ENCODE peak calls at places on chromosomes 2 and 18, in seven cellular contexts. One of them, this sample, is unnamed.

GRCh38 chr2:236675526-236675925 is 105.9 kb downstream of the ACKR3 start:
- DNase-seq in HCT116: no peak
- DNase-seq in A549: no peak
- DNase-seq in right lobe of liver: no peak
- DNase-seq in Calu3: no peak
- DNase-seq in dorsolateral prefrontal cortex: no peak
- DNase-seq in fibroblast of lung: no peak
- DNase-seq in this sample: no peak

GRCh38 chr2:48961009-48961408 is 193.3 kb downstream of the FSHR start:
- DNase-seq in HCT116: no peak
- DNase-seq in A549: no peak
- DNase-seq in right lobe of liver: no peak
- DNase-seq in Calu3: no peak
- DNase-seq in dorsolateral prefrontal cortex: no peak
- DNase-seq in fibroblast of lung: no peak
- DNase-seq in this sample: no peak

GRCh38 chr2:195898505-195898904 is 170.1 kb downstream of the DNAH7 start:
- DNase-seq in HCT116: peak; percentile 2
- DNase-seq in A549: no peak
- DNase-seq in right lobe of liver: peak; percentile 27
- DNase-seq in Calu3: no peak
- DNase-seq in dorsolateral prefrontal cortex: peak; percentile 77
- DNase-seq in fibroblast of lung: peak; percentile 100
- DNase-seq in this sample: no peak

GRCh38 chr2:162072976-162073775 is 839 bp downstream of the DPP4 start:
- DNase-seq in HCT116: no peak
- DNase-seq in A549: no peak
- DNase-seq in right lobe of liver: peak; percentile 34
- DNase-seq in Calu3: peak; percentile 13
- DNase-seq in dorsolateral prefrontal cortex: no peak
- DNase-seq in fibroblast of lung: peak; percentile 23
- DNase-seq in this sample: no peak

GRCh38 chr2:105546623-105546964 is 147.7 kb upstream of the FHL2 start:
- DNase-seq in HCT116: no peak
- DNase-seq in A549: no peak
- DNase-seq in right lobe of liver: no peak
- DNase-seq in Calu3: no peak
- DNase-seq in dorsolateral prefrontal cortex: no peak
- DNase-seq in fibroblast of lung: no peak
- DNase-seq in this sample: peak; percentile 20

GRCh38 chr2:9558948-9559381 is 3.3 kb upstream of the ADAM17 start:
- DNase-seq in HCT116: no peak
- DNase-seq in A549: peak; percentile 68
- DNase-seq in right lobe of liver: no peak
- DNase-seq in Calu3: no peak
- DNase-seq in dorsolateral prefrontal cortex: no peak
- DNase-seq in fibroblast of lung: peak; percentile 80
- DNase-seq in this sample: no peak

GRCh38 chr18:79612291-79613108 is 67.1 kb upstream of the CTDP1 start:
- DNase-seq in HCT116: no peak
- DNase-seq in A549: no peak
- DNase-seq in right lobe of liver: peak; percentile 12
- DNase-seq in Calu3: no peak
- DNase-seq in dorsolateral prefrontal cortex: peak; percentile 19
- DNase-seq in fibroblast of lung: no peak
- DNase-seq in this sample: peak; percentile 36

GRCh38 chr2:12173271-12173942 is 427.0 kb downstream of the LPIN1 start:
- DNase-seq in HCT116: no peak
- DNase-seq in A549: no peak
- DNase-seq in right lobe of liver: no peak
- DNase-seq in Calu3: no peak
- DNase-seq in dorsolateral prefrontal cortex: no peak
- DNase-seq in fibroblast of lung: peak; percentile 54
- DNase-seq in this sample: no peak

GRCh38 chr2:46841621-46842020 is 74.0 kb downstream of the MCFD2 start:
- DNase-seq in HCT116: no peak
- DNase-seq in A549: no peak
- DNase-seq in right lobe of liver: peak; percentile 18
- DNase-seq in Calu3: no peak
- DNase-seq in dorsolateral prefrontal cortex: no peak
- DNase-seq in fibroblast of lung: no peak
- DNase-seq in this sample: no peak

GRCh38 chr2:84373391-84373790 is 85.7 kb downstream of the SUCLG1 start:
- DNase-seq in HCT116: peak; percentile 4
- DNase-seq in A549: no peak
- DNase-seq in right lobe of liver: no peak
- DNase-seq in Calu3: no peak
- DNase-seq in dorsolateral prefrontal cortex: no peak
- DNase-seq in fibroblast of lung: no peak
- DNase-seq in this sample: no peak

GRCh38 chr2:182301093-182301492 is 125.7 kb downstream of the PDE1A start:
- DNase-seq in HCT116: no peak
- DNase-seq in A549: peak; percentile 6
- DNase-seq in right lobe of liver: no peak
- DNase-seq in Calu3: no peak
- DNase-seq in dorsolateral prefrontal cortex: no peak
- DNase-seq in fibroblast of lung: peak; percentile 42
- DNase-seq in this sample: no peak

GRCh38 chr2:54318810-54319209 is 62.8 kb upstream of the TSPYL6 start:
- DNase-seq in HCT116: no peak
- DNase-seq in A549: no peak
- DNase-seq in right lobe of liver: no peak
- DNase-seq in Calu3: no peak
- DNase-seq in dorsolateral prefrontal cortex: no peak
- DNase-seq in fibroblast of lung: no peak
- DNase-seq in this sample: no peak

GRCh38 chr2:174688079-174688478 is 76.2 kb downstream of the CHRNA1 start:
- DNase-seq in HCT116: peak; percentile 8
- DNase-seq in A549: peak; percentile 34
- DNase-seq in right lobe of liver: no peak
- DNase-seq in Calu3: no peak
- DNase-seq in dorsolateral prefrontal cortex: no peak
- DNase-seq in fibroblast of lung: peak; percentile 68
- DNase-seq in this sample: no peak

GRCh38 chr2:174777334-174777733 is 13.1 kb upstream of the CHRNA1 start:
- DNase-seq in HCT116: no peak
- DNase-seq in A549: no peak
- DNase-seq in right lobe of liver: no peak
- DNase-seq in Calu3: no peak
- DNase-seq in dorsolateral prefrontal cortex: no peak
- DNase-seq in fibroblast of lung: no peak
- DNase-seq in this sample: no peak

GRCh38 chr18:53567935-53568574 is 656.4 kb downstream of the MBD2 start:
- DNase-seq in HCT116: no peak
- DNase-seq in A549: peak; percentile 21
- DNase-seq in right lobe of liver: no peak
- DNase-seq in Calu3: no peak
- DNase-seq in dorsolateral prefrontal cortex: no peak
- DNase-seq in fibroblast of lung: peak; percentile 30
- DNase-seq in this sample: no peak

GRCh38 chr18:31772699-31773098 is 12.0 kb upstream of the SLC25A52 start:
- DNase-seq in HCT116: no peak
- DNase-seq in A549: no peak
- DNase-seq in right lobe of liver: no peak
- DNase-seq in Calu3: no peak
- DNase-seq in dorsolateral prefrontal cortex: no peak
- DNase-seq in fibroblast of lung: no peak
- DNase-seq in this sample: no peak

GRCh38 chr18:3012306-3012919 is 531 bp downstream of the LPIN2 start:
- DNase-seq in HCT116: no peak
- DNase-seq in A549: peak; percentile 7
- DNase-seq in right lobe of liver: peak; percentile 65
- DNase-seq in Calu3: no peak
- DNase-seq in dorsolateral prefrontal cortex: peak; percentile 74
- DNase-seq in fibroblast of lung: peak; percentile 42
- DNase-seq in this sample: peak; percentile 74
- TF ChIP-seq CTCF in HCT116: no peak
- TF ChIP-seq CTCF in A549: no peak
- TF ChIP-seq CTCF in right lobe of liver: no peak
- TF ChIP-seq CTCF in Calu3: no peak
- TF ChIP-seq CTCF in dorsolateral prefrontal cortex: no peak
- TF ChIP-seq CTCF in fibroblast of lung: no peak
- TF ChIP-seq CTCF in this sample: no peak

GRCh38 chr18:76479351-76480238 is 15.4 kb downstream of the ZNF516 start:
- DNase-seq in HCT116: no peak
- DNase-seq in A549: no peak
- DNase-seq in right lobe of liver: no peak
- DNase-seq in Calu3: no peak
- DNase-seq in dorsolateral prefrontal cortex: no peak
- DNase-seq in fibroblast of lung: no peak
- DNase-seq in this sample: no peak

GRCh38 chr18:76476665-76477561 is 18.1 kb downstream of the ZNF516 start:
- DNase-seq in HCT116: no peak
- DNase-seq in A549: peak; percentile 72
- DNase-seq in right lobe of liver: no peak
- DNase-seq in Calu3: peak; percentile 44
- DNase-seq in dorsolateral prefrontal cortex: no peak
- DNase-seq in fibroblast of lung: peak; percentile 96
- DNase-seq in this sample: no peak

GRCh38 chr18:76472811-76473210 is 22.2 kb downstream of the ZNF516 start:
- DNase-seq in HCT116: no peak
- DNase-seq in A549: no peak
- DNase-seq in right lobe of liver: no peak
- DNase-seq in Calu3: no peak
- DNase-seq in dorsolateral prefrontal cortex: no peak
- DNase-seq in fibroblast of lung: no peak
- DNase-seq in this sample: no peak

GRCh38 chr18:76474824-76475223 is 20.2 kb downstream of the ZNF516 start:
- DNase-seq in HCT116: no peak
- DNase-seq in A549: no peak
- DNase-seq in right lobe of liver: no peak
- DNase-seq in Calu3: no peak
- DNase-seq in dorsolateral prefrontal cortex: no peak
- DNase-seq in fibroblast of lung: no peak
- DNase-seq in this sample: no peak

GRCh38 chr18:76475450-76476203 is 19.4 kb downstream of the ZNF516 start:
- DNase-seq in HCT116: no peak
- DNase-seq in A549: peak; percentile 36
- DNase-seq in right lobe of liver: no peak
- DNase-seq in Calu3: no peak
- DNase-seq in dorsolateral prefrontal cortex: no peak
- DNase-seq in fibroblast of lung: no peak
- DNase-seq in this sample: no peak
- TF ChIP-seq CTCF in HCT116: peak; percentile 12
- TF ChIP-seq CTCF in A549: peak; percentile 14
- TF ChIP-seq CTCF in right lobe of liver: peak; percentile 38
- TF ChIP-seq CTCF in Calu3: no peak
- TF ChIP-seq CTCF in dorsolateral prefrontal cortex: no peak
- TF ChIP-seq CTCF in fibroblast of lung: no peak
- TF ChIP-seq CTCF in this sample: no peak

GRCh38 chr2:106882658-106883057 is 3.3 kb downstream of the ST6GAL2 start:
- DNase-seq in HCT116: no peak
- DNase-seq in A549: peak; percentile 87
- DNase-seq in right lobe of liver: no peak
- DNase-seq in Calu3: no peak
- DNase-seq in dorsolateral prefrontal cortex: no peak
- DNase-seq in fibroblast of lung: no peak
- DNase-seq in this sample: no peak

GRCh38 chr2:106885326-106885725 is 641 bp downstream of the ST6GAL2 start:
- DNase-seq in HCT116: no peak
- DNase-seq in A549: peak; percentile 59
- DNase-seq in right lobe of liver: no peak
- DNase-seq in Calu3: no peak
- DNase-seq in dorsolateral prefrontal cortex: no peak
- DNase-seq in fibroblast of lung: peak; percentile 10
- DNase-seq in this sample: no peak

GRCh38 chr2:106885981-106886915 is at the start of gene ST6GAL2:
- DNase-seq in HCT116: no peak
- DNase-seq in A549: peak; percentile 79
- DNase-seq in right lobe of liver: no peak
- DNase-seq in Calu3: no peak
- DNase-seq in dorsolateral prefrontal cortex: peak; percentile 67
- DNase-seq in fibroblast of lung: no peak
- DNase-seq in this sample: peak; percentile 75

GRCh38 chr2:106890611-106891010 is 4.6 kb upstream of the ST6GAL2 start:
- DNase-seq in HCT116: no peak
- DNase-seq in A549: no peak
- DNase-seq in right lobe of liver: no peak
- DNase-seq in Calu3: no peak
- DNase-seq in dorsolateral prefrontal cortex: no peak
- DNase-seq in fibroblast of lung: no peak
- DNase-seq in this sample: no peak

DNA sequence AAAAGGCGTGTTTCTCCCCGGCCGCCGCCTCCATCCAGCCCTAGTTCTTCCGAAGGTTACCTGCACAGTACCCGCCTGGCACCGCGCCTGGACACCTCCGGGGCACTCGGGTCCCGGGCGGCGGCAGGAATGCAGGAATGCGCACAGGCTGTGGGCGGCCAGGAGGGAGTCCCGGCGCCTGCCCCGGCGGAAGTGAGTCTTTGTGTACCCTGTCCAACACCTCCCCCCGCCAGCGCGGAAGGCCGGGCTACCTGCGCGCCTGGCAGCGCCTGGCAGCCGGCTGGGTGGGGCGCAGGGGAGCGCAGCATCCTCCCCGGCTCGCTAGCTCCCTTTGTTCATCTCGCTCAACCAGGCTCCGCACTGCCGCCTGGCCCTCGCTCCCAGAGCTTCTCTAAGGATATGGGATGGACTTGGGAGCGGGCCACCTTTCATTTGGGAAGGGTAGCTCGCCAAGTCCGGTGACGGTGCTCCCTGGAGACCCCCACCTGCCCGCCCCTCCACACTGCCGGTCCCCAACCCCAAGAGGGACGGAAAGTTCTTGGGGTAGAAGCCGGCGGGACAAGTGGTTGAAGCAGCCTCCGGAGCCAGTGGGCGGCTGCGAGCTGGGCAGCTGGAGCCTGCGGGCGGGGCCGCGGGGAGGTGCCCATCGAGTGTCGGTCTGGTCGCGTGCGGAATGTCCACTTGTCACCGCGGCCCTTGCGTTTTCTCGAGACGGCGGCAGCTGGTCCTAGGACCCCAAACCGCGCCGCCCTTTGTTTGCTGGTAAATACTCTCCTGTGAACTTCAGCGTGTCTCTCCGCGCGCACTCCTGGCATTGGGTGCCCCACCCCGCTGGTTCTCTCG is 1.2 kb upstream of the ST6GAL2 start:
- DNase-seq in HCT116: no peak
- DNase-seq in A549: peak; percentile 91
- DNase-seq in right lobe of liver: peak; percentile 25
- DNase-seq in Calu3: no peak
- DNase-seq in dorsolateral prefrontal cortex: peak; percentile 64
- DNase-seq in fibroblast of lung: peak; percentile 2
- DNase-seq in this sample: peak; percentile 75
- TF ChIP-seq CTCF in HCT116: no peak
- TF ChIP-seq CTCF in A549: no peak
- TF ChIP-seq CTCF in right lobe of liver: no peak
- TF ChIP-seq CTCF in Calu3: no peak
- TF ChIP-seq CTCF in dorsolateral prefrontal cortex: no peak
- TF ChIP-seq CTCF in fibroblast of lung: no peak
- TF ChIP-seq CTCF in this sample: no peak

DNA sequence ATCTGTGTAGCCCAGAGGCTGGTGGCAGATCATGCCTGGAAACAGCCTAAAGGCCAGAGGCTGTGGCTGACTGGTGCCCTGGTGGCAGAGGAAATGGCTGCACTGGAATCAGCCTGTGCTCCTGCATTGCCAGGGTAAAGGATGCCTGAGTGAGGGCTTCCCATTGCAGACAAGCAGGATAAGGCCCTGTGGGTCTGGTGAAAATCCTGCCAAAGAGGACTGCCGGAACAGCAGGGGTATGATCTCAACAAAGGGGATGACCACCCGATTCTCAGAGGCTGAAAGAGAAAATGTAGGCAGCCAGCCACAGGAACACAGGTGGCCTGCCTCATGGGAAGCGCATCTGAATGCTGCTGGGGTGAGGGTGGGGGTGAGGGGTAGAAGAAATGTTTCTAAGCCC is 48.2 kb downstream of the FBXO48 start:
- DNase-seq in HCT116: no peak
- DNase-seq in A549: no peak
- DNase-seq in right lobe of liver: no peak
- DNase-seq in Calu3: no peak
- DNase-seq in dorsolateral prefrontal cortex: no peak
- DNase-seq in fibroblast of lung: no peak
- DNase-seq in this sample: no peak
- TF ChIP-seq CTCF in HCT116: no peak
- TF ChIP-seq CTCF in A549: no peak
- TF ChIP-seq CTCF in right lobe of liver: no peak
- TF ChIP-seq CTCF in Calu3: no peak
- TF ChIP-seq CTCF in dorsolateral prefrontal cortex: no peak
- TF ChIP-seq CTCF in fibroblast of lung: no peak
- TF ChIP-seq CTCF in this sample: no peak